ENCODE peak calls at places on chromosome 1, in ten cellular contexts. B is left lung, S is ovary, I is BJ, H is choroid plexus epithelial cell, X is fibroblast of the aortic adventitia, P is transverse colon, W is Peyer's patch, T is thoracic aorta, V is suprapubic skin. O is an unnamed sample.

GRCh38 chr1:234875953-234876814 is 252.5 kb downstream of the TOMM20 start:
- DNase-seq in T (no peak), H (peak), P (peak), X (peak), I (no peak), V (no peak), B (peak), W (peak), S (no peak), O (no peak)

GRCh38 chr1:217135987-217136894 is 413.0 kb upstream of the ESRRG start:
- DNase-seq in S (no peak), T (no peak), W (no peak), I (no peak), V (no peak), H (no peak), X (no peak), B (no peak), P (no peak), O (no peak)

GRCh38 chr1:109619405-109619654 is at the start of gene GNAT2:
- DNase-seq in T (no peak), V (no peak), H (no peak), P (no peak), I (no peak), B (no peak), W (no peak), X (no peak), S (no peak), O (no peak)

GRCh38 chr1:37995773-37996379 is 6.1 kb upstream of the SF3A3 start:
- DNase-seq in S (peak), X (peak), V (peak), T (no peak), I (no peak), P (peak), H (peak), B (peak), W (peak), O (no peak)

GRCh38 chr1:183310753-183311465 is 107.3 kb downstream of the NMNAT2 start:
- DNase-seq in T (peak), X (no peak), P (no peak), I (no peak), V (no peak), H (no peak), S (no peak), B (no peak), W (no peak), O (no peak)

GRCh38 chr1:40312238-40313205 is 4.6 kb downstream of the COL9A2 start:
- DNase-seq in S (no peak), T (no peak), I (no peak), V (peak), P (peak), X (no peak), B (peak), W (peak), H (no peak), O (peak)

GRCh38 chr1:92784051-92784638 is 763 bp downstream of the EVI5 start:
- DNase-seq in X (peak), I (no peak), T (no peak), P (peak), B (no peak), S (no peak), H (peak), W (peak), V (no peak), O (peak)

GRCh38 chr1:32963746-32964460 is 706 bp downstream of the RNF19B start:
- DNase-seq in T (no peak), P (peak), W (peak), H (peak), V (peak), X (peak), S (peak), I (no peak), B (peak), O (no peak)

GRCh38 chr1:55040083-55040952 is 970 bp downstream of the PCSK9 start:
- DNase-seq in H (no peak), B (peak), I (no peak), V (no peak), W (no peak), S (no peak), X (no peak), P (no peak), T (no peak), O (no peak)

GRCh38 chr1:5998051-5998905 is 6.1 kb upstream of the NPHP4 start:
- DNase-seq in H (no peak), S (peak), I (no peak), B (peak), V (peak), T (no peak), X (no peak), P (no peak), W (peak), O (no peak)

DNA sequence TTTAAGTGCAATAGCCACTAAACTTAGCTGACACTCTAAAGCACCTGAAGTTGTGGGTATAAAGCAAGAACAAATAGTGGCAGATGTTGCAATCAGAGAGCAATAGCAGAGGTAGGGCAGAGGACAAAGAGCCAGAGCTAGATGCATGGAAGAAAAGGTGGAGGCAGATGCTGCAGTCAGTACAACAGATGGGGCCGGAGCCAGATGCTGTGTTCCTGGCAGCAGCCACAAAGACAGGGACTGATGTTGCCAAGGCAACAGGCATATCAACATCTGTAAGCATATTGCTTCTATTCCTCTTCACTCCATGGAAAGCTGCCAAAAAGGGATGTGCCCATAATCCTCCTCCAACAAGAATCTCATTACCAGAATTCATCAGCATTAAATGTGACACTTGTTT is 108.0 kb downstream of the TNNI3K start:
- DNase-seq in P (no peak), T (no peak), X (no peak), W (no peak), V (no peak), B (no peak), S (no peak), H (no peak), I (no peak), O (no peak)
- H3K4me3 ChIP-seq in P (no peak), T (no peak), X (no peak), W (no peak), V (no peak), B (no peak), S (no peak), H (no peak), I (no peak), O (no peak)

GRCh38 chr1:86352096-86352495 is 44.0 kb downstream of the ODF2L start:
- DNase-seq in H (no peak), I (no peak), X (peak), V (no peak), S (no peak), B (no peak), W (no peak), P (no peak), T (no peak), O (no peak)

DNA sequence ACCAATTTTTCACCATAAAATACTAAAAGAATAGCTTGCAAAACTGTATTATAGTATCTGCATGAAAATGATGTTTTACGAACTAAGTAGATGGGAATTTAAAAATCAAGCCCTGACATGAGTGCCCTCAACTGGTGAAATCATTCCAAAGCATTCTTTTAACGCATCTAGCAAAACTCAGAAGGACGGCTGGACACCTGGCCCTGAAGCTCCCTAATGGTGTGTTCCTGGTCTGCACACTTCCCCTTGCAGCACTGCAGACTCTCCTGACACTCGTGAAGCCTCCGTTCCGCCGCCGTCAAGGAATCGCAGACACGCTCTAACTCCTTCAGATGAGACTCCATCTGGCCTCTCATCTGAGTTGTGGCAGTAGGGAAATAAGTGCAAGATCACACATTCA is 39.9 kb downstream of the ODF2L start:
- DNase-seq in X (no peak), P (no peak), T (no peak), W (no peak), S (no peak), B (no peak), I (no peak), V (no peak), H (no peak), O (no peak)
- TF ChIP-seq CTCF in X (no peak), P (no peak), T (no peak), W (no peak), S (no peak), B (no peak), I (peak), V (no peak), H (no peak), O (peak)

GRCh38 chr1:47223921-47224675 is 7.9 kb downstream of the TAL1 start:
- DNase-seq in V (no peak), W (no peak), I (no peak), B (no peak), H (no peak), P (no peak), S (no peak), T (no peak), X (no peak), O (no peak)

GRCh38 chr1:47226121-47226977 is 5.7 kb downstream of the TAL1 start:
- DNase-seq in T (no peak), P (no peak), V (no peak), W (peak), X (no peak), H (no peak), S (no peak), B (no peak), I (no peak), O (no peak)

GRCh38 chr1:47223174-47223920 is 8.7 kb downstream of the TAL1 start:
- DNase-seq in B (no peak), I (no peak), W (no peak), V (no peak), T (no peak), X (no peak), P (no peak), H (no peak), S (no peak), O (no peak)

GRCh38 chr1:47225430-47226100 is 6.5 kb downstream of the TAL1 start:
- DNase-seq in P (no peak), H (no peak), W (peak), X (no peak), T (no peak), S (no peak), I (no peak), B (no peak), V (no peak), O (no peak)

DNA sequence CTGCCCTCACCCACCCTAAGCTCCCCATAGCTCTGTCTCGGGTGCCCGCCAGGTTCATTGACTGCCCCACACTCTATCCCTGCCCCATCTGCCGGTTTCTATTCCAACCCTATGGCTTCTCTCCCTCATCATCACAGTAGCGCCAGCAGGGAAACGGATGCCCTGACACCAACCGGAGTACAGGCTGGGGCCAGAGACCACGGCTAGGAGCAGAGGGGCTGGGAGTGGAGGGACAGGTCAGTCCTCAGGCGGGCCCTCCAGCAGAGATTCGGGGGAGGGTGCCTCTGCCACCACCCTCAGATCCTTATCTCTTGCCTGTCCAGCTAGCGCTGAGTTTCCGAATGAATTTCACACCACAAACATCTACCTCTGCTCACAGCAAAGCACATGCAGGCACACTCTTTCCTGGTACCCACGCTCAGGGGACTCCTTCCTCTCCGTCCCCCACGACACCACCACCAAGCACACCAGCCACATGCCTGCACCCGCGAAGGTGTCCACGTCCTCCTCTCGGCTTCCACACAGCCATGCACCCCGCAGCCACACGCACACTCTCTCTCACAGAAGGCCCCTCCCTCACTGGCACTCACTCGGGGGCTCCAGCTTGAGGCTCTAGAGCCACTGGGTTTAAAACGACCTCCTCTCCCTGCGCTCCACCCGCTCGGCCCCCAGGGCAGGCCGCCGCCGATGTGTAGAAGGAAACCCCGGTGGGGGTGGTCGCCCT is 7.2 kb downstream of the TAL1 start:
- DNase-seq in V (no peak), S (no peak), W (no peak), H (no peak), P (no peak), I (no peak), T (no peak), X (no peak), B (no peak), O (no peak)
- H3K4me3 ChIP-seq in V (peak), S (no peak), W (no peak), H (no peak), P (peak), I (no peak), T (peak), X (no peak), B (no peak), O (no peak)

DNA sequence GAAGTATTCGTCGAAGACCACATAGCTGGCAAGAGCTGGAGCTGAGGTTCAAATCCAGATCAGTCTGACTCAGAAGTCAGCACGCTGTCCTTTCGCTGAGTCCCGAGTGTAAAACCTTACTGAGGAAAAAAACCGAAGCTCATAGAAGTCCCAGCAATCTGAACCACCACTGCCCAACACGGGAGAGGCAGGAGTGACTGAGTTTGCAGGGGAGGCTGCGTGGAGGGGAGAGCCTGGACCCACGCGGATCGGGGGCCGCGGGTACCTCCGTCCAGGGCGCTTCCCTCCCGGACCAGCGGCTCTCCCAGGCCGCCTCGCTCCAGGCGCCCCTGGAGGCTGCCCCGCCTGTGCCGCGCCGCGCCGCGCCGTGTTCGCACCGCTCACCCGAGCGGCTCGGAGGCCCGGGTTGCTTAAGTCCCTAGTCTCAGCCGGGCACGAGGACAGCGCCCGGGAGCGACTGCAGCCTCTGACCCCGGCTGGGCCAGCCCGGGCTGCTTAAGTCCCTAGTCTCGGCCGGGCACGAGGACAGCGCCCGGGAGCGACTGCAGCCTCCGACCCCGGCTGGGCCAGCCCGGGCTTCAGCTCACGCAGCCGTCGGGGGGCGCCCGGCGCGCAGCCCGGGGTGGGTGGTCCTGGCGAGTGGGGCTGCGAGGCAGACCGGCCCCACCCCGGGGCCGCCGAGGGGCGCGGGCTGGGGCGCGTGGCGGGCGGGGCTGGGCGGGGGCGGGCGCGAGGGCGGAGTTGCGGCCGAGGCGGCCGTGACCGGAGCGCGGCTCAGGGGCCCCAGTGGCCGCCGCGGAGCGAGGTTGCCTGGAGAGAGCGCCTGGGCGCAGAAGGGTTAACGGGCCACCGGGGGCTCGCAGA is at the start of gene ADAMTSL4:
- DNase-seq in V (no peak), S (peak), B (peak), H (peak), X (peak), W (peak), I (no peak), T (no peak), P (peak), O (no peak)
- TF ChIP-seq CTCF in V (no peak), S (no peak), B (no peak), H (no peak), X (peak), W (peak), I (peak), T (peak), P (no peak), O (peak)

GRCh38 chr1:201945157-201945556 is 1.2 kb downstream of the LMOD1 start:
- DNase-seq in X (no peak), I (no peak), P (no peak), H (no peak), T (no peak), V (no peak), S (no peak), W (no peak), B (no peak), O (no peak)
- H3K4me3 ChIP-seq in X (peak), I (peak), P (peak), H (no peak), T (peak), V (peak), S (peak), W (peak), B (peak), O (no peak)

O was measured in GM12864.